ENCODE peak calls at places on chromosome 10, in nine cellular contexts. M is fibroblast of the aortic adventitia, B is K562, R is GM13976, O is gastrocnemius medialis, E is HFF-Myc, H is upper lobe of right lung, G is fibroblast of lung, Q is progenitor cell of endocrine pancreas. J is an unnamed sample.

GRCh38 chr10:16773334-16773733 is 43.9 kb downstream of the RSU1 start:
- DNase-seq in E (no peak), M (no peak), H (no peak), O (no peak), R (no peak), G (no peak), Q (no peak), B (no peak), J (no peak)

GRCh38 chr10:32582946-32583345 is 137.0 kb downstream of the CCDC7 start:
- DNase-seq in Q (no peak), E (no peak), M (peak), H (no peak), G (peak), B (no peak), O (no peak), R (no peak), J (no peak)

GRCh38 chr10:34506773-34507172 is 308.3 kb downstream of the PARD3 start:
- DNase-seq in R (no peak), Q (no peak), M (no peak), H (no peak), B (no peak), O (no peak), E (no peak), G (no peak), J (no peak)

GRCh38 chr10:50946991-50947781 is 61.8 kb upstream of the A1CF start:
- DNase-seq in E (no peak), Q (no peak), H (no peak), O (no peak), G (peak), B (no peak), R (no peak), M (peak), J (no peak)

GRCh38 chr10:110919349-110919931 is at the start of gene SHOC2:
- DNase-seq in O (peak), M (no peak), E (no peak), G (no peak), H (peak), Q (peak), R (no peak), B (peak), J (peak)

GRCh38 chr10:49601857-49602256 is 8.3 kb upstream of the SLC18A3 start:
- DNase-seq in R (peak), H (peak), E (no peak), B (no peak), Q (no peak), O (no peak), G (peak), M (peak), J (no peak)

GRCh38 chr10:85620807-85621206 is 745.8 kb downstream of the GRID1 start:
- DNase-seq in O (no peak), B (no peak), G (no peak), H (no peak), Q (no peak), M (no peak), R (no peak), E (no peak), J (no peak)

GRCh38 chr10:1420663-1421362 is 316.5 kb downstream of the ADARB2 start:
- DNase-seq in Q (peak), O (no peak), M (no peak), E (no peak), R (peak), H (peak), B (peak), G (no peak), J (no peak)

GRCh38 chr10:13158401-13158800 is 3.0 kb upstream of the MCM10 start:
- DNase-seq in B (no peak), M (no peak), R (no peak), E (no peak), Q (no peak), O (no peak), G (no peak), H (no peak), J (no peak)

GRCh38 chr10:5710854-5711253 is 26.2 kb downstream of the TASOR2 start:
- DNase-seq in R (no peak), M (peak), H (no peak), G (no peak), E (no peak), Q (no peak), O (no peak), B (no peak), J (no peak)

GRCh38 chr10:129937351-129937751 is 26.7 kb downstream of the EBF3 start:
- DNase-seq in R (no peak), M (no peak), H (no peak), O (no peak), E (no peak), B (no peak), G (no peak), Q (no peak), J (no peak)

GRCh38 chr10:118980135-118980865 is 49.2 kb upstream of the NANOS1 start:
- DNase-seq in M (no peak), R (no peak), E (no peak), H (no peak), G (no peak), O (no peak), B (no peak), Q (no peak), J (no peak)

GRCh38 chr10:23581906-23582305 is 143.0 kb downstream of the OTUD1 start:
- DNase-seq in R (no peak), Q (no peak), M (no peak), B (no peak), O (no peak), H (no peak), G (no peak), E (no peak), J (no peak)

GRCh38 chr10:8061274-8062211 is 7.1 kb downstream of the GATA3 start:
- DNase-seq in H (no peak), O (no peak), G (peak), B (no peak), R (no peak), Q (no peak), M (no peak), E (no peak), J (no peak)

GRCh38 chr10:17768506-17768905 is 16.5 kb downstream of the TMEM236 start:
- DNase-seq in M (no peak), E (no peak), G (no peak), Q (no peak), R (no peak), H (no peak), O (no peak), B (no peak), J (no peak)

GRCh38 chr10:102644066-102644645 is at the start of gene TRIM8:
- DNase-seq in M (no peak), O (no peak), Q (peak), B (peak), G (peak), E (no peak), R (peak), H (peak), J (no peak)

GRCh38 chr10:120077707-120078492 is 185.4 kb downstream of the SEC23IP start:
- DNase-seq in B (no peak), R (no peak), G (no peak), H (no peak), M (no peak), Q (no peak), O (no peak), E (no peak), J (no peak)

GRCh38 chr10:110529596-110530011 is 31.9 kb downstream of the DUSP5 start:
- DNase-seq in E (no peak), M (no peak), R (no peak), O (no peak), Q (no peak), B (no peak), H (no peak), G (no peak), J (no peak)

GRCh38 chr10:110765513-110766375 is 106.0 kb upstream of the PDCD4 start:
- DNase-seq in O (no peak), E (no peak), M (peak), B (peak), H (no peak), R (no peak), Q (no peak), G (peak), J (no peak)

GRCh38 chr10:21524526-21525366 is 736 bp downstream of the SKIDA1 start:
- DNase-seq in O (peak), Q (no peak), M (peak), E (no peak), H (no peak), B (no peak), G (peak), R (no peak), J (no peak)

GRCh38 chr10:90347239-90347638 is 510.6 kb downstream of the HTR7 start:
- DNase-seq in E (no peak), B (no peak), M (no peak), Q (no peak), R (no peak), G (no peak), H (no peak), O (no peak), J (no peak)

GRCh38 chr10:31952066-31952465 is 23.4 kb upstream of the ARHGAP12 start:
- DNase-seq in Q (no peak), R (no peak), O (no peak), G (peak), B (peak), E (no peak), H (no peak), M (peak), J (no peak)

GRCh38 chr10:21030096-21030495 is 133.0 kb upstream of the NEBL start:
- DNase-seq in H (peak), Q (no peak), O (no peak), G (peak), M (no peak), B (no peak), E (no peak), R (no peak), J (no peak)

GRCh38 chr10:89283988-89284475 is 17.8 kb upstream of the IFIT2 start:
- DNase-seq in R (no peak), B (no peak), H (no peak), Q (no peak), M (peak), E (peak), G (peak), O (peak), J (no peak)

GRCh38 chr10:59091239-59091638 is 85.2 kb upstream of the PHYHIPL start:
- DNase-seq in H (no peak), E (no peak), B (no peak), Q (no peak), G (no peak), M (no peak), R (no peak), O (no peak), J (no peak)

GRCh38 chr10:69318087-69318996 is 40.0 kb downstream of the HK1 start:
- DNase-seq in M (peak), B (peak), E (no peak), O (peak), H (peak), R (peak), Q (peak), G (peak), J (peak)
- TF ChIP-seq CTCF in M (no peak), B (no peak), E (no peak), O (no peak), H (peak), R (no peak), Q (peak), G (no peak), J (no peak)

GRCh38 chr10:63972949-63973827 is 452.0 kb downstream of the REEP3 start:
- DNase-seq in H (no peak), M (no peak), G (no peak), B (no peak), R (no peak), Q (no peak), O (no peak), E (no peak), J (no peak)

GRCh38 chr10:63977329-63977923 is 456.2 kb downstream of the REEP3 start:
- DNase-seq in G (no peak), R (peak), H (no peak), B (peak), M (peak), O (no peak), E (no peak), Q (peak), J (no peak)

DNA sequence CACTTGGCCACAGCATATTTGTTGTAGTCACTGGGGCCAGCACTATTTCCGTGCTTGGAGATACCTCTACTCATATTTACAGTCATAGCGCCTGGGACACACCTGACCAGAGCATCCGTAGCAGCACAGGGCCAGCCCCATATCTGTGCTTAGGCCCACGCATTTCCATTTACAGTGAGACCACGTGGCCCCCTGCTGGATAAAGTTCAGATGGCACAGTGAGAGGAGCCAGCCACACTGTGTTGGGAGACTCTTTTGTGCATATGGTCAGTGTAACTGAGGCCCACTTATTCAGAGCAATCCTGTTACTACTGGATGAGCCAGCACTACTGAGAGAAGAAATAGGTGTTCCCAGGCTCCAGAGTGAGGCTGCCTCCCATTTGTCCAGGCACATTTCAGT is 455.3 kb downstream of the REEP3 start:
- DNase-seq in H (peak), E (no peak), O (no peak), M (peak), Q (peak), G (peak), B (peak), R (peak), J (no peak)
- TF ChIP-seq CTCF in H (peak), E (peak), O (no peak), M (peak), Q (peak), G (peak), B (peak), R (peak), J (peak)

DNA sequence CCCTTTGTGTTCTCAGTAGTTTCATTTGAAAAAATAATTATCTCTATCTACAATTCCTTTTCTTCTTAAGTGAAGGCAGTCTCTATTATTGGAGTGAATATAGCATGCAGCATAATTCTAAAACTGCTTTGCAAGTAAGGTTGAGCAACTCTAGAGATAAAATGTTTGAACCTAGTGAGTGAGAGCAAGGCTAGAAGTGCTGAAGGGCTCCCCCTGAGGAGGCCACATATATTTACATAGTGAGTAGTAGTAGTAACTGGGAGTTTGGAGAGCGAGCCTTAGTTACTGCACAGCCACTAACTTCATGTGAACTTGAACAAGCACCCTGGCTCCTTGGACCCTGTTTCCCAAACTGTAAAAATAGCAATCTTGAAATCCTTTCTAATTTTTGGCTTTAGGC is 141.5 kb upstream of the DKK1 start:
- DNase-seq in G (no peak), Q (no peak), B (no peak), M (peak), E (no peak), H (no peak), R (no peak), O (no peak), J (no peak)
- TF ChIP-seq CTCF in G (peak), Q (peak), B (no peak), M (no peak), E (no peak), H (peak), R (no peak), O (no peak), J (no peak)

GRCh38 chr10:94496010-94496409 is 49.6 kb upstream of the HELLS start:
- DNase-seq in R (peak), E (no peak), G (peak), H (no peak), Q (no peak), B (no peak), M (peak), O (no peak), J (no peak)

GRCh38 chr10:94496646-94497045 is 48.9 kb upstream of the HELLS start:
- DNase-seq in R (no peak), E (no peak), B (no peak), G (no peak), M (no peak), O (no peak), H (no peak), Q (no peak), J (no peak)

DNA sequence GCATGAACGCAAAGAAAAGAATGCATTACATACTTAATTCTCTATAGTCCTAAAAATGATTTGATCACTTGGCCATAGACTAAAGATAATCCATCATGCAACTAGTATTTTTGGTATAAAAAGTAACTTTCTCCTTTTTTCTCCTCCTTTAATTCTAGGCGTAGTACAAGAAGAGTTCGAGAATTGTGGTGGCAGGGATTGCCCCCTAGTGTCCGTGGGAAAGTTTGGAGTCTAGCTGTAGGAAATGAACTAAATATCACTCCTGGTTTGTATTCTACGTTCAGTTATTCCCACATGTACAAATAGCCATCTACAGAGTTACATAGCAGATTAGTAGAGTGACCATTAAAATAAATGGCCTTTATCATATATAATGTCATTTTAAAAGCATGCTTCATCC is 45.5 kb upstream of the HELLS start:
- DNase-seq in H (no peak), G (no peak), E (no peak), M (peak), Q (no peak), B (no peak), R (no peak), O (no peak), J (no peak)
- TF ChIP-seq CTCF in H (peak), G (peak), E (peak), M (peak), Q (peak), B (peak), R (no peak), O (no peak), J (no peak)

DNA sequence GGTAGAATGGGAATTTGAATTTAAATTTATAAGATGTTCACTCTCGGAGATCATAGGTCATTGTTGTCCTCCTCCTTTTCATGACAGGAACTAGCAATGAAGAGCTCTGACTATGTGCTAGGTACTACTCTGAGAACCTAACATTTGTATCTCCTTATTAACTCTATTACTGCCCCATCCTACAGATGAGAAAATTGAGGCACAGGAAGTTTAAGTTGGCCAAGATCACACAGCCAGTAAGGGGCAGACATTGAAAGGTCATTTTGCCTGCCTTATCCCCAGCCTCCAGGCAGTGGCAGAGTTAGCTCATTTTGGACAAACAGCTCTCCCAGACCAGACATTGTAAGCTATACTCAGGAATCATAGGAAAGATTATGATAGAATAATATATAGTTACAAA is 6.0 kb downstream of the SRGN start:
- DNase-seq in G (peak), B (peak), H (no peak), E (no peak), M (peak), R (no peak), Q (no peak), O (no peak), J (no peak)
- TF ChIP-seq CTCF in G (peak), B (peak), H (peak), E (no peak), M (peak), R (no peak), Q (no peak), O (no peak), J (no peak)

DNA sequence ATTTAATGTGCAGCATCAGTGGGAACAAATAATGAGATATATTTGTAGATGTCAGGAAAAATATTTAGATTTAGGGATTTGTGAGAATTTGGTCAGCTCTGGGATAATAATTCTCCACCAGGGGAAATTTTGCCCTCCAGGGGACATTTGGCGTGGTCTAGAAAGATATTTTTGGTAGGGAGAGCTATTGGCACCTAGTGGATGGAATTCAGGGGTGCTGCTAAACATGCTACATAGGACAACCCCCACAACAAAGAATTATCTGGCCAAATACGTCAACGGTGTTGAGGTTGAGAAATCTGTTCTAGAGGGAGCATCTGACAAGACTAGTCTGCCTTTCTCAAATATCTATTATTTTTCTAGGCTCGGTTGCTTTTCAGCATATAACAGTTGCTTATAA is 2.1 kb downstream of the ADK start:
- DNase-seq in G (peak), H (no peak), M (peak), Q (no peak), R (no peak), B (peak), E (no peak), O (no peak), J (no peak)
- TF ChIP-seq CTCF in G (peak), H (peak), M (peak), Q (peak), R (no peak), B (peak), E (peak), O (peak), J (peak)

GRCh38 chr10:124566222-124566888 is 104.7 kb downstream of the LHPP start:
- DNase-seq in E (no peak), M (no peak), O (no peak), B (no peak), H (peak), R (no peak), Q (no peak), G (no peak), J (no peak)

GRCh38 chr10:124563320-124563719 is 101.7 kb downstream of the LHPP start:
- DNase-seq in E (no peak), O (no peak), H (no peak), M (no peak), R (no peak), G (no peak), Q (no peak), B (no peak), J (no peak)

GRCh38 chr10:124564881-124565280 is 103.3 kb downstream of the LHPP start:
- DNase-seq in B (no peak), R (no peak), M (no peak), O (no peak), G (no peak), Q (no peak), E (no peak), H (no peak), J (no peak)

GRCh38 chr10:124566981-124567835 is 105.6 kb downstream of the LHPP start:
- DNase-seq in R (no peak), Q (no peak), O (no peak), M (no peak), G (no peak), B (no peak), H (peak), E (no peak), J (no peak)

GRCh38 chr10:124565565-124566221 is 104.1 kb downstream of the LHPP start:
- DNase-seq in Q (no peak), O (peak), G (no peak), H (peak), E (no peak), M (no peak), R (peak), B (peak), J (no peak)
- TF ChIP-seq CTCF in Q (peak), O (peak), G (peak), H (peak), E (peak), M (peak), R (peak), B (peak), J (no peak)

GRCh38 chr10:62149621-62150020 is 119.0 kb downstream of the RTKN2 start:
- DNase-seq in M (no peak), G (no peak), B (no peak), E (no peak), O (no peak), Q (no peak), R (no peak), H (no peak), J (no peak)

GRCh38 chr10:62153191-62153590 is 115.5 kb downstream of the RTKN2 start:
- DNase-seq in M (peak), G (peak), R (no peak), B (no peak), Q (no peak), O (no peak), H (no peak), E (no peak), J (no peak)

DNA sequence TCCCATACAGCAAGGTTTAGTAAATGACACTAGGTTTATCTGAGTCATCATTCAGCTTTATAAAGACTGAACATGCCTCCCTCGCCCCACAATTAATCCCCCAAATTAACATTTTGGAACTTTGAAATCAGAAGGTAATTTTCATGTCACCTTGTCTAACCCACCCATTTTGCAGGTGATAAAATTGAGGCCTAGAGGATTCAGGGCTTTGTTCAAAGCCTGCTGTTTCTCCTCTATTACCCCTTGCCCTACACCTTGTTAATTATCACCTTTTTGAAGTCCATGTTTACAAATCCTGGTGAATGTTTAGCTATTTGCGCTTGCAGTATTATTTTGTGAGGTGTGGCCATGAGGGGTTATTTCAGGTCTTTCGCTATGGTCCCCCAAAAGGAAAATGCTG is 120.5 kb downstream of the RTKN2 start:
- DNase-seq in M (no peak), H (no peak), E (no peak), Q (no peak), R (no peak), B (no peak), G (no peak), O (no peak), J (no peak)
- TF ChIP-seq CTCF in M (no peak), H (no peak), E (no peak), Q (no peak), R (no peak), B (no peak), G (no peak), O (no peak), J (no peak)

J was measured in CD14-positive monocyte.